ENCODE peak calls at places on chromosome 16, in six cellular contexts. One of them, this sample, is unnamed.

GRCh38 chr16:56965939-56966515 is 4.3 kb downstream of the CETP start:
- DNase-seq in SK-N-SH: no peak
- DNase-seq in HepG2: no peak
- DNase-seq in H1: no peak
- DNase-seq in K562: no peak
- DNase-seq in GM12878: no peak
- DNase-seq in this sample: no peak

GRCh38 chr16:88803264-88803987 is at the start of gene CDT1:
- DNase-seq in HepG2: peak
- DNase-seq in K562: peak
- DNase-seq in H1: no peak
- DNase-seq in SK-N-SH: peak
- DNase-seq in GM12878: no peak
- DNase-seq in this sample: peak

GRCh38 chr16:57807252-57807967 is 5.1 kb upstream of the KIFC3 start:
- DNase-seq in SK-N-SH: no peak
- DNase-seq in HepG2: no peak
- DNase-seq in H1: no peak
- DNase-seq in GM12878: no peak
- DNase-seq in K562: no peak
- DNase-seq in this sample: peak

GRCh38 chr16:47016700-47017133 is 43.2 kb upstream of the DNAJA2 start:
- DNase-seq in K562: no peak
- DNase-seq in H1: no peak
- DNase-seq in SK-N-SH: no peak
- DNase-seq in HepG2: no peak
- DNase-seq in GM12878: peak
- DNase-seq in this sample: no peak

GRCh38 chr16:54430491-54431030 is 144.0 kb upstream of the IRX3 start:
- DNase-seq in HepG2: peak
- DNase-seq in H1: no peak
- DNase-seq in K562: no peak
- DNase-seq in GM12878: no peak
- DNase-seq in SK-N-SH: no peak
- DNase-seq in this sample: no peak

GRCh38 chr16:76780556-76780955 is 410.4 kb upstream of the MON1B start:
- DNase-seq in SK-N-SH: no peak
- DNase-seq in H1: no peak
- DNase-seq in GM12878: no peak
- DNase-seq in K562: no peak
- DNase-seq in HepG2: no peak
- DNase-seq in this sample: no peak

GRCh38 chr16:30068750-30069574 is 3.4 kb downstream of the ALDOA start:
- DNase-seq in H1: no peak
- DNase-seq in HepG2: peak
- DNase-seq in K562: peak
- DNase-seq in SK-N-SH: peak
- DNase-seq in GM12878: no peak
- DNase-seq in this sample: no peak

GRCh38 chr16:27330542-27330941 is 16.8 kb downstream of the IL4R start:
- DNase-seq in GM12878: no peak
- DNase-seq in HepG2: no peak
- DNase-seq in K562: no peak
- DNase-seq in H1: no peak
- DNase-seq in SK-N-SH: no peak
- DNase-seq in this sample: peak

GRCh38 chr16:22948603-22949368 is 134.8 kb downstream of the HS3ST2 start:
- DNase-seq in H1: peak
- DNase-seq in GM12878: peak
- DNase-seq in SK-N-SH: peak
- DNase-seq in K562: peak
- DNase-seq in HepG2: peak
- DNase-seq in this sample: peak

GRCh38 chr16:31177136-31177535 is 2.8 kb upstream of the FUS start:
- DNase-seq in H1: no peak
- DNase-seq in HepG2: no peak
- DNase-seq in SK-N-SH: no peak
- DNase-seq in GM12878: no peak
- DNase-seq in K562: no peak
- DNase-seq in this sample: no peak
- TF ChIP-seq CHD2 in H1: no peak
- TF ChIP-seq CHD2 in HepG2: no peak
- TF ChIP-seq CHD2 in SK-N-SH: no peak
- TF ChIP-seq CHD2 in GM12878: no peak
- TF ChIP-seq CHD2 in K562: no peak
- TF ChIP-seq CHD2 in this sample: no peak

GRCh38 chr16:86777098-86777946 is 199.0 kb downstream of the FOXL1 start:
- DNase-seq in GM12878: no peak
- DNase-seq in K562: no peak
- DNase-seq in SK-N-SH: no peak
- DNase-seq in HepG2: no peak
- DNase-seq in H1: no peak
- DNase-seq in this sample: no peak

GRCh38 chr16:86774931-86775330 is 196.6 kb downstream of the FOXL1 start:
- DNase-seq in K562: no peak
- DNase-seq in GM12878: no peak
- DNase-seq in H1: no peak
- DNase-seq in HepG2: no peak
- DNase-seq in SK-N-SH: no peak
- DNase-seq in this sample: no peak

GRCh38 chr16:86773339-86773715 is 195.0 kb downstream of the FOXL1 start:
- DNase-seq in GM12878: no peak
- DNase-seq in H1: no peak
- DNase-seq in SK-N-SH: no peak
- DNase-seq in K562: no peak
- DNase-seq in HepG2: no peak
- DNase-seq in this sample: no peak

GRCh38 chr16:86772671-86773338 is 194.5 kb downstream of the FOXL1 start:
- DNase-seq in SK-N-SH: no peak
- DNase-seq in GM12878: no peak
- DNase-seq in HepG2: no peak
- DNase-seq in H1: no peak
- DNase-seq in K562: no peak
- DNase-seq in this sample: no peak

GRCh38 chr16:86775401-86775985 is 197.1 kb downstream of the FOXL1 start:
- DNase-seq in SK-N-SH: no peak
- DNase-seq in K562: no peak
- DNase-seq in H1: no peak
- DNase-seq in HepG2: no peak
- DNase-seq in GM12878: no peak
- DNase-seq in this sample: no peak
- TF ChIP-seq CHD2 in SK-N-SH: no peak
- TF ChIP-seq CHD2 in K562: no peak
- TF ChIP-seq CHD2 in H1: no peak
- TF ChIP-seq CHD2 in HepG2: no peak
- TF ChIP-seq CHD2 in GM12878: no peak
- TF ChIP-seq CHD2 in this sample: no peak

DNA sequence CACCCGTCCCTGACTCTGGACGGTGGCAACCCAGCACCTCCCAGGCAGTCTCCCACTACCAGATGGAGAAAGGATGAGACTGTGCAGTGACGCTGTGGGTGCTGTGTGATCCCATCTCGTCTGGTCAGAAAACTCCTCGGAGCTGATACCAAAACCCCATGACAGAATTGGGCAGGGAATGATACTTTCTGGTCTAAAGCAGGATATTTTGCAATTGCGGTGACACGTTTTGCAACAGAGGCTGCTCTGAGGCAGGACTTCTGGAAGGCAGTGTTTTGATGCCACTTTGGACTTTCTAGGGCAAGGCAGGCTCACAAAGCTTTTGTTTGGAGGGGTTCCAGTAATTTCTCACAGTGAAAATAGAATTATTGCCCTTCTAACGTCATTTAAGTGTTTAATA is 2.7 kb upstream of the MEFV start:
- DNase-seq in HepG2: peak
- DNase-seq in GM12878: no peak
- DNase-seq in H1: no peak
- DNase-seq in SK-N-SH: no peak
- DNase-seq in K562: no peak
- DNase-seq in this sample: no peak
- TF ChIP-seq CHD2 in HepG2: no peak
- TF ChIP-seq CHD2 in GM12878: no peak
- TF ChIP-seq CHD2 in H1: no peak
- TF ChIP-seq CHD2 in SK-N-SH: no peak
- TF ChIP-seq CHD2 in K562: no peak
- TF ChIP-seq CHD2 in this sample: no peak

GRCh38 chr16:10741844-10742243 is 1.8 kb upstream of the NUBP1 start:
- DNase-seq in HepG2: no peak
- DNase-seq in SK-N-SH: peak
- DNase-seq in GM12878: no peak
- DNase-seq in H1: no peak
- DNase-seq in K562: peak
- DNase-seq in this sample: no peak
- TF ChIP-seq CHD2 in HepG2: no peak
- TF ChIP-seq CHD2 in SK-N-SH: peak
- TF ChIP-seq CHD2 in GM12878: no peak
- TF ChIP-seq CHD2 in H1: no peak
- TF ChIP-seq CHD2 in K562: no peak
- TF ChIP-seq CHD2 in this sample: no peak

GRCh38 chr16:65116216-65116615 is 5.6 kb downstream of the CDH11 start:
- DNase-seq in SK-N-SH: no peak
- DNase-seq in GM12878: no peak
- DNase-seq in HepG2: no peak
- DNase-seq in K562: no peak
- DNase-seq in H1: no peak
- DNase-seq in this sample: no peak
- TF ChIP-seq CHD2 in SK-N-SH: no peak
- TF ChIP-seq CHD2 in GM12878: no peak
- TF ChIP-seq CHD2 in HepG2: no peak
- TF ChIP-seq CHD2 in K562: no peak
- TF ChIP-seq CHD2 in H1: no peak
- TF ChIP-seq CHD2 in this sample: no peak

DNA sequence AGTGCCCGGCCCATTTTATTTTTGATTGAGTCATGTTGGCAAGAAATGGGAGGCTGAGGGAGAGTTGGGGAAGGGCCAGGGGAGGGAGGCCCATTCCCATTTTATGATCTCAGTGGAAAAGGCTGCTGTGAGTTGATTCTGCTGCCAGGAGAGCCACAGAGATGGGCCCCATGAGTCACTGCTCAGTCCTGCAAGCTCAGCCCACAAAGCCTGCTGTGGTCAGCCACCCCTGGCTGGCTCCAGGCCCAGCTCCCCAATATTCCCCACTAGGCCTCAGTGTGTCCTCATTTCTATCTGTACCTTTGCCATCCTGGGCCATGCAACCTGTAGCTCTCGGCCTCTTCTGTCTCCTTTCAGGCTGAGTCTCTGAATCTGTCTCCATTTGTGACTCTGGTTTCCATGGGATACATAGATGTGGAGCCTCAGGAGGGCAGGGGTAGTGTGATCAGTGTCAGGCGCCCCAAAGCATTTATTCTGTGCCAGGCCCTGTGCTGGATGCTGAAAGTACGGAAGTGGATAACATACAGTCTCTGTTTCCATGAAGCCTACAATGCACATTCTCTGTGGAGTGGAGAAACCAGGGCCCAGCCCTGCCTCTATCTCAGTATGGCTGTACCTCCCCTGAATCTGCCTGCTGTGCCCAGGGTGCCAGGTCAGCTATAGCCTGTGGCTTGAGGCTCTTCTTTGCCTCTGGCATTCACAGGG is 1.9 kb upstream of the PLEKHG4 start:
- DNase-seq in K562: peak
- DNase-seq in SK-N-SH: no peak
- DNase-seq in GM12878: no peak
- DNase-seq in H1: no peak
- DNase-seq in HepG2: peak
- DNase-seq in this sample: peak
- TF ChIP-seq CHD2 in K562: no peak
- TF ChIP-seq CHD2 in SK-N-SH: no peak
- TF ChIP-seq CHD2 in GM12878: no peak
- TF ChIP-seq CHD2 in H1: no peak
- TF ChIP-seq CHD2 in HepG2: no peak
- TF ChIP-seq CHD2 in this sample: no peak

DNA sequence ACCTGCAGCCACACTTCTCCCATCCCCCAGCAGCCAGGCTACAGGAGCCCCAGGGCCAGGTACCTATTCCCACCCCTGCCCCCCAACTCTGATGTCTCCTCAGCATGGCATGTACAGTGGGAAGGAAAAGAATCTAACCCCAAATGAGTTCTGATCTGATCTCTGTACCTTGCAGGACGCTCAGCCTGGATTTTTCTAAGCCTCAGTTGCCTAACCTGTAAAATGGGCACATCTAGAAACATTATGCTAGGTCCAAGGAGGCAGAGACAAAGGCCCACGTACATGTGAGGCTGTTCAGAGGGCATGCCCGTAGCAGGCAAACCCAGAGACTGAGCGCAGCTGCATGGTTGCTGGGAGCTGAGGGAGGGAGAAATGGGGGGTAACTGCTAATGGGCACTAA is 35.1 kb downstream of the SLC38A8 start:
- DNase-seq in HepG2: no peak
- DNase-seq in SK-N-SH: no peak
- DNase-seq in H1: no peak
- DNase-seq in GM12878: no peak
- DNase-seq in K562: no peak
- DNase-seq in this sample: no peak
- TF ChIP-seq CHD2 in HepG2: no peak
- TF ChIP-seq CHD2 in SK-N-SH: no peak
- TF ChIP-seq CHD2 in H1: no peak
- TF ChIP-seq CHD2 in GM12878: no peak
- TF ChIP-seq CHD2 in K562: no peak
- TF ChIP-seq CHD2 in this sample: no peak